ENCODE peak calls at places on chromosomes 3 and 15, in seven cellular contexts. Q is upper lobe of right lung, M is colonic mucosa, D is GM06990, O is neuronal stem cell, L is astrocyte, U is AG04450. C is an unnamed sample.

GRCh38 chr3:121431717-121432517 is 113.9 kb downstream of the POLQ start:
- DNase-seq in Q (no peak), M (peak; percentile 35), D (peak; percentile 27), O (no peak), L (peak; percentile 29), U (peak; percentile 3), C (peak; percentile 17)

GRCh38 chr3:179279837-179280236 is 28.9 kb upstream of the KCNMB3 start:
- DNase-seq in Q (no peak), M (no peak), D (no peak), O (no peak), L (no peak), U (no peak), C (no peak)

GRCh38 chr15:28191832-28192231 is 92.7 kb upstream of the OCA2 start:
- DNase-seq in Q (peak; percentile 68), M (no peak), D (no peak), O (peak; percentile 8), L (peak; percentile 82), U (peak; percentile 36), C (no peak)

GRCh38 chr3:189908646-189909045 is 212.1 kb downstream of the P3H2 start:
- DNase-seq in Q (no peak), M (no peak), D (no peak), O (no peak), L (peak; percentile 73), U (peak; percentile 13), C (peak; percentile 97)

GRCh38 chr3:11187678-11188077 is 33.4 kb downstream of the HRH1 start:
- DNase-seq in Q (no peak), M (no peak), D (no peak), O (no peak), L (no peak), U (no peak), C (no peak)

GRCh38 chr15:30992073-30992363 is 590 bp upstream of the MTMR10 start:
- DNase-seq in Q (no peak), M (no peak), D (no peak), O (no peak), L (no peak), U (no peak), C (no peak)

GRCh38 chr3:120559228-120560061 is 36.7 kb upstream of the NDUFB4 start:
- DNase-seq in Q (no peak), M (no peak), D (no peak), O (peak; percentile 85), L (peak; percentile 77), U (peak; percentile 26), C (peak; percentile 97)

GRCh38 chr3:187264946-187265345 is 26.6 kb downstream of the MASP1 start:
- DNase-seq in Q (no peak), M (no peak), D (no peak), O (no peak), L (peak; percentile 59), U (no peak), C (no peak)

GRCh38 chr15:55248895-55249294 is 40.7 kb downstream of the RAB27A start:
- DNase-seq in Q (no peak), M (no peak), D (no peak), O (no peak), L (no peak), U (no peak), C (no peak)

GRCh38 chr3:138593488-138594149 is 441 bp downstream of the CEP70 start:
- DNase-seq in Q (no peak), M (peak; percentile 35), D (no peak), O (no peak), L (no peak), U (no peak), C (peak; percentile 27)

GRCh38 chr15:92365816-92366215 is 27.9 kb upstream of the ST8SIA2 start:
- DNase-seq in Q (no peak), M (no peak), D (no peak), O (no peak), L (peak; percentile 8), U (no peak), C (no peak)

GRCh38 chr15:40929730-40930429 is 740 bp downstream of the DLL4 start:
- DNase-seq in Q (peak; percentile 84), M (peak; percentile 62), D (no peak), O (no peak), L (peak; percentile 53), U (no peak), C (peak; percentile 51)

GRCh38 chr3:12659316-12660015 is 4.5 kb downstream of the RAF1 start:
- DNase-seq in Q (no peak), M (no peak), D (no peak), O (no peak), L (no peak), U (no peak), C (peak; percentile 17)

GRCh38 chr15:35014265-35014664 is 26.2 kb upstream of the ZNF770 start:
- DNase-seq in Q (no peak), M (no peak), D (no peak), O (no peak), L (no peak), U (no peak), C (no peak)

GRCh38 chr3:154842546-154842945 is 237.6 kb upstream of the MME start:
- DNase-seq in Q (no peak), M (no peak), D (no peak), O (no peak), L (no peak), U (no peak), C (no peak)

GRCh38 chr3:142027713-142028112 is 121.6 kb downstream of the TFDP2 start:
- DNase-seq in Q (no peak), M (peak; percentile 47), D (no peak), O (peak; percentile 40), L (peak; percentile 36), U (no peak), C (peak; percentile 44)

GRCh38 chr3:149245738-149246451 is 24.3 kb upstream of the CP start:
- DNase-seq in Q (no peak), M (no peak), D (peak; percentile 50), O (no peak), L (peak; percentile 58), U (no peak), C (peak; percentile 86)

GRCh38 chr15:98549003-98549402 is 99.3 kb upstream of the IGF1R start:
- DNase-seq in Q (no peak), M (no peak), D (no peak), O (no peak), L (no peak), U (no peak), C (no peak)

DNA sequence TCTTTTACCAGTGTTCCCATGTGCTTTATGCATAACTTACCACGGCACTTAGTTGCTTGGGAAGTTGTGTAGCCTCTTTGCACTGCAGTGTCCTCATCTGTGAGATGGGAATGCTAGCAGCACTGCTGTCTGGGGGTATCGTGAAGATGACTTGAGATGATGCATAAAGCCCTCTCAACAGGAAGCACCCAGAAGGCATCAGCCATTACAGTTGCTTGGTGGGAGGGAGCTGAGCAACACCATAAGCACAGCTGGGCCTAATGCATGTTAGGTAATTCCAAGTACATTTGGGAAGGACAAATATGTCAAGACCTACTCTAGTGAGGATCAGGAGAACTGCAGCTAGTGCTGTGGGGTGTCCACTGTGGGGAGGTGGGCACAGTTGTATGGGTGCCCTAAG is 123.5 kb upstream of the RASGRP1 start:
- DNase-seq in Q (no peak), M (no peak), D (no peak), O (no peak), L (no peak), U (no peak), C (no peak)
- H3K27me3 ChIP-seq in Q (no peaks in the 10 kb centered on the region), M (no peaks in the 10 kb centered on the region), D (no peaks in the 10 kb centered on the region), O (no peaks in the 10 kb centered on the region), L (no peaks in the 10 kb centered on the region), U (peaks cover 4% of the 10 kb centered on the region), C (no peaks in the 10 kb centered on the region)

DNA sequence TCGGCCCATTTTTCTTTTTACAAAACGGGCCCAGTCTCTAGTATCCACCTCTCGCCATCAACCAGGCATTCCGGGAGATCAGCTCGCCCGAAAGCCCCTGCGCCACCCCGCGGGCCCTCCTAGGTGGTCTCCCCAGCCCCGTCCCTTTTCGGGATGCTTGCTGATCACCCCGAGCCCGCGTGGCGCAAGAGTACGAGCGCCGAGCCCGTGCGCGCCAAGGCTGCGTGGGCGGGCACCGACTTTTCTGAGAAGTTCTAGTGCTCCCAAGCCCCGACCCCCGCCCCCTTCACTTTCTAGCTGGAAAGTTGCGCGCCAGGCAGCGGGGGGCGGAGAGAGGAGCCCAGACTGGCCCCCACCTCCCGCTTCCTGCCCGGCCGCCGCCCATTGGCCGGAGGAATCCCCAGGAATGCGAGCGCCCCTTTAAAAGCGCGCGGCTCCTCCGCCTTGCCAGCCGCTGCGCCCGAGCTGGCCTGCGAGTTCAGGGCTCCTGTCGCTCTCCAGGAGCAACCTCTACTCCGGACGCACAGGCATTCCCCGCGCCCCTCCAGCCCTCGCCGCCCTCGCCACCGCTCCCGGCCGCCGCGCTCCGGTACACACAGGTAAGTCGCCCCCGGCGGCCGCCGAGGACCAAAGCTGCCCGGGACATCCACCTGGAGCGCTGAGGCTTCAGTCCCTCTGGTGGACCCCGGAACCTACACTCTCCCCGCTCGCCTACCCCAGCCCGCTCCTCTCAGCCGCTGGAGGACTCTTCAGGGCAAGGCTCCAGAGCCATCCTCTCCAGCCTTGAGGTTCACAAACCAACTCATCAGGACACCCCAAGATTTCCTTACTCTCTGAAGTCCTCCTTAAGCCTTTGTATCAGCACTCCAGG is at the start of gene THBS1:
- DNase-seq in Q (peak; percentile 94), M (peak; percentile 91), D (peak; percentile 24), O (peak; percentile 91), L (peak; percentile 83), U (peak; percentile 95), C (peak; percentile 94)
- H3K27me3 ChIP-seq in Q (no peaks in the 10 kb centered on the region), M (no peaks in the 10 kb centered on the region), D (peaks cover 4% of the 10 kb centered on the region), O (no peaks in the 10 kb centered on the region), L (no peaks in the 10 kb centered on the region), U (no peaks in the 10 kb centered on the region), C (no peaks in the 10 kb centered on the region)

DNA sequence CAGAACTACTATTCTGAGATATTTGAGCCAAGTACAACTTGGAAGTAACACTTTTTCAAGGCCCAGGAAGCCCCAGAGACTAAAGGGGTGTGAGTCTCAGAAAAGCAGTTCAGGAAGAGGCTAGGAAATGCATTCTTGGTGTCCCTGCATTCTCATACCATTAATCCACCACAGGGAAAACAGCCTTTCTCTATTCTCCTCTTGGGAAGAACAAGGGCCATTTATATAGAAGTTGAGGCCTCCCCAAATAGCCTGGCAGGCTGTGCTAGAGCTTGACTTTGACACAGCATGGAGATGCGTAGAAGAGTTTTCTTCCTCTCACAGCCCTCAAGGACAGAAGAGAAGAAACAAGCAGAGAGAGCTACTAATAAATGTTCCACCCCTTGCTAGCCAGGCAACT is 5.5 kb upstream of the NR2C2 start:
- DNase-seq in Q (no peak), M (no peak), D (no peak), O (no peak), L (no peak), U (no peak), C (no peak)
- H3K27me3 ChIP-seq in Q (no peaks in the 10 kb centered on the region), M (no peaks in the 10 kb centered on the region), D (no peaks in the 10 kb centered on the region), O (no peaks in the 10 kb centered on the region), L (no peaks in the 10 kb centered on the region), U (no peaks in the 10 kb centered on the region), C (no peaks in the 10 kb centered on the region)

GRCh38 chr15:36877294-36877693 is 223.1 kb downstream of the MEIS2 start:
- DNase-seq in Q (no peak), M (no peak), D (no peak), O (no peak), L (no peak), U (no peak), C (no peak)
- H3K27me3 ChIP-seq in Q (peaks cover 64% of the 10 kb centered on the region), M (peaks cover 43% of the 10 kb centered on the region), D (peaks cover 8% of the 10 kb centered on the region), O (peaks cover 20% of the 10 kb centered on the region), L (peaks cover 49% of the 10 kb centered on the region), U (peaks cover 33% of the 10 kb centered on the region), C (peaks cover 11% of the 10 kb centered on the region)